ENCODE peak calls at places on chromosomes 12 and 14, in ten cellular contexts. N is HFF-Myc; R is occipital lobe; A is NCI-H1694; P is activated CD4-positive, alpha-beta T cell treated with anti-CD3 and anti-CD28 coated beads, Interleukin-2, amount 50 U/mL, for 24 hours; Q is activated gamma-delta T cell treated with Interleukin-2 at 50 U/mL for 16 hours; Y is stimulated activated CD8-positive, alpha-beta memory T cell treated with anti-CD3 and anti-CD28 coated beads, Interleukin-15, amount 100 ng/mL, for 4 hours; J is nephron progenitor cell; G is stimulated activated CD4-positive, alpha-beta T cell treated with anti-CD3 and anti-CD28 coated beads, Interleukin-4, amount 100 ng/mL, for 4 hours; O is kidney. M is an unnamed sample.

GRCh38 chr14:61109288-61109687 is 128.2 kb downstream of the SLC38A6 start:
- DNase-seq in N (no peak), R (no peak), A (no peak), P (no peak), Q (no peak), Y (no peak), J (no peak), G (no peak), O (no peak), M (no peak)

GRCh38 chr12:5796171-5797091 is 148.6 kb downstream of the ANO2 start:
- DNase-seq in N (no peak), R (no peak), A (peak; percentile 2), P (no peak), Q (no peak), Y (no peak), J (peak; percentile 82), G (no peak), O (no peak), M (peak; percentile 62)

GRCh38 chr12:43378448-43378847 is 173.6 kb downstream of the ADAMTS20 start:
- DNase-seq in N (no peak), R (no peak), A (no peak), P (no peak), Q (no peak), Y (no peak), J (no peak), G (no peak), O (no peak), M (no peak)

GRCh38 chr12:100141998-100142850 is 450 bp downstream of the BLTP3B start:
- DNase-seq in N (no peak), R (peak; percentile 42), A (no peak), P (no peak), Q (no peak), Y (peak; percentile 12), J (peak; percentile 80), G (peak; percentile 18), O (peak; percentile 83), M (peak; percentile 59)

GRCh38 chr12:121632069-121632970 is 6.0 kb downstream of the ORAI1 start:
- DNase-seq in N (no peak), R (no peak), A (no peak), P (no peak), Q (no peak), Y (no peak), J (no peak), G (no peak), O (no peak), M (no peak)

GRCh38 chr14:99275222-99275584 is 3.2 kb upstream of the BCL11B start:
- DNase-seq in N (no peak), R (no peak), A (no peak), P (no peak), Q (no peak), Y (no peak), J (no peak), G (no peak), O (no peak), M (no peak)

GRCh38 chr12:54562720-54563356 is 13.4 kb downstream of the PDE1B start:
- DNase-seq in N (no peak), R (no peak), A (no peak), P (no peak), Q (no peak), Y (no peak), J (no peak), G (no peak), O (no peak), M (no peak)

GRCh38 chr12:111367661-111368221 is 1.2 kb downstream of the PHETA1 start:
- DNase-seq in N (no peak), R (no peak), A (no peak), P (no peak), Q (no peak), Y (no peak), J (no peak), G (no peak), O (no peak), M (peak; percentile 89)

GRCh38 chr14:94320243-94320642 is 2.9 kb downstream of the SERPINA6 start:
- DNase-seq in N (no peak), R (no peak), A (peak; percentile 34), P (no peak), Q (no peak), Y (no peak), J (no peak), G (no peak), O (no peak), M (no peak)

GRCh38 chr12:103794814-103795213 is 46.2 kb downstream of the NT5DC3 start:
- DNase-seq in N (no peak), R (no peak), A (no peak), P (no peak), Q (no peak), Y (no peak), J (no peak), G (no peak), O (no peak), M (no peak)

GRCh38 chr14:55028066-55028465 is 1.0 kb downstream of the SOCS4 start:
- DNase-seq in N (no peak), R (no peak), A (no peak), P (no peak), Q (no peak), Y (no peak), J (no peak), G (no peak), O (no peak), M (no peak)

GRCh38 chr12:53949631-53950440 is 4.9 kb upstream of the HOXC12 start:
- DNase-seq in N (no peak), R (no peak), A (no peak), P (no peak), Q (no peak), Y (no peak), J (peak; percentile 47), G (no peak), O (no peak), M (no peak)

GRCh38 chr14:22842211-22843122 is 6.1 kb downstream of the MMP14 start:
- DNase-seq in N (no peak), R (no peak), A (no peak), P (no peak), Q (no peak), Y (no peak), J (no peak), G (no peak), O (no peak), M (no peak)

GRCh38 chr12:49933793-49934192 is 16.7 kb upstream of the AQP2 start:
- DNase-seq in N (no peak), R (no peak), A (no peak), P (no peak), Q (no peak), Y (no peak), J (no peak), G (no peak), O (no peak), M (no peak)

GRCh38 chr12:6273209-6273928 is 37.1 kb upstream of the PLEKHG6 start:
- DNase-seq in N (no peak), R (no peak), A (no peak), P (no peak), Q (no peak), Y (no peak), J (peak; percentile 38), G (no peak), O (peak; percentile 75), M (no peak)

GRCh38 chr14:22070119-22070982 is 396.7 kb upstream of the OR4E1 start:
- DNase-seq in N (no peak), R (no peak), A (no peak), P (peak; percentile 45), Q (peak; percentile 62), Y (no peak), J (peak; percentile 32), G (peak; percentile 46), O (peak; percentile 71), M (no peak)

GRCh38 chr14:90288646-90289355 is 32.4 kb downstream of the PSMC1 start:
- DNase-seq in N (peak; percentile 7), R (no peak), A (peak; percentile 86), P (no peak), Q (no peak), Y (no peak), J (no peak), G (no peak), O (no peak), M (no peak)

GRCh38 chr12:91111366-91112321 is at the start of gene LUM:
- DNase-seq in N (peak; percentile 93), R (no peak), A (no peak), P (no peak), Q (no peak), Y (no peak), J (peak; percentile 8), G (no peak), O (no peak), M (no peak)

GRCh38 chr14:79516009-79516408 is 695.3 kb downstream of the DIO2 start:
- DNase-seq in N (no peak), R (no peak), A (peak; percentile 50), P (no peak), Q (no peak), Y (no peak), J (no peak), G (no peak), O (no peak), M (no peak)